ENCODE peak calls at places on chromosome 12, in five cellular contexts. U is kidney epithelial cell, Z is lower lobe of right lung, Q is mesothelial cell of epicardium, H is fibroblast of villous mesenchyme. O is an unnamed sample.

GRCh38 chr12:42981379-42981778 is 391.8 kb upstream of the PRICKLE1 start:
- DNase-seq in U (no peak), Q (no peak), Z (no peak), H (peak; percentile 58), O (no peak)

GRCh38 chr12:55742719-55743130 is at the start of gene GDF11:
- DNase-seq in H (peak; percentile 73), Q (peak; percentile 76), U (no peak), Z (peak; percentile 74), O (peak; percentile 90)

GRCh38 chr12:89632778-89633177 is 75.9 kb downstream of the ATP2B1 start:
- DNase-seq in U (no peak), Z (no peak), Q (no peak), H (no peak), O (no peak)

GRCh38 chr12:42031847-42032564 is 112.7 kb downstream of the GXYLT1 start:
- DNase-seq in Z (no peak), Q (no peak), U (no peak), H (no peak), O (no peak)

GRCh38 chr12:81809829-81810595 is 50.9 kb upstream of the PPFIA2 start:
- DNase-seq in H (peak; percentile 31), Q (no peak), U (no peak), Z (no peak), O (no peak)

GRCh38 chr12:21337959-21338704 is 3.4 kb upstream of the SLCO1A2 start:
- DNase-seq in Q (no peak), Z (no peak), H (no peak), U (no peak), O (no peak)

GRCh38 chr12:85823436-85824179 is 12.6 kb downstream of the RASSF9 start:
- DNase-seq in Q (no peak), H (no peak), Z (no peak), U (peak; percentile 49), O (no peak)

GRCh38 chr12:145369-145960 is 68.5 kb downstream of the SLC6A12 start:
- DNase-seq in Q (no peak), Z (no peak), H (no peak), U (no peak), O (no peak)

GRCh38 chr12:124419292-124420040 is 124.6 kb downstream of the RFLNA start:
- DNase-seq in Q (no peak), H (peak; percentile 95), U (no peak), Z (no peak), O (no peak)

GRCh38 chr12:124452576-124453391 is 114.6 kb downstream of the NCOR2 start:
- DNase-seq in U (no peak), Z (no peak), H (no peak), Q (no peak), O (no peak)

DNA sequence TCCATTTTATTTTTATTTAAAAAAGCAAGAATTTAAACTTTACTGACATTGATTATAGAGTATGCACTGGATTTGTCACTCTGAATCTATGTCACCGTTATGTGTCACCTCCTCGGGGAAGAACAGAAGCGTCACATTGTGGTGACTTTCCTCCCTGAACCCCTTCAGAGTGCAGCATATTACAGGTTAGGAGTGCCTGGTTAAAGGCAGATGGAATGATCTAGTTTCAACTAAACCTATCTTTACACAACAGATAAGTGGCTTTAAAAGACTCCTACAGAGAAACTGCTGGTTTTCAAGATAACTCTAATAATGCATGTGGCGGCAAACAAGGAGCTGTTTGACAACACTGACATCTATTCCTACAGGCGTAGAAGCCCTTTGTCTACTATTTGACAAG is 58.8 kb upstream of the BICD1 start:
- DNase-seq in H (no peak), Z (no peak), Q (no peak), U (no peak), O (no peak)
- TF ChIP-seq CTCF in H (no peak), Z (no peak), Q (no peak), U (no peak), O (no peak)

GRCh38 chr12:121061831-121062230 is 22.8 kb upstream of the OASL start:
- DNase-seq in H (no peak), U (no peak), Z (no peak), Q (peak; percentile 11), O (no peak)
- TF ChIP-seq CTCF in H (peak; percentile 38), U (peak; percentile 27), Z (no peak), Q (no peak), O (no peak)

GRCh38 chr12:57488397-57489156 is 709 bp downstream of the MARS1 start:
- DNase-seq in U (no peak), H (peak; percentile 30), Z (no peak), Q (no peak), O (no peak)

GRCh38 chr12:57485695-57486094 is 2.2 kb upstream of the MARS1 start:
- DNase-seq in Z (no peak), U (no peak), H (no peak), Q (no peak), O (no peak)

GRCh38 chr12:57487055-57487596 is 742 bp upstream of the MARS1 start:
- DNase-seq in Q (no peak), U (no peak), H (no peak), Z (no peak), O (no peak)

GRCh38 chr12:57489157-57489641 is 1.3 kb downstream of the MARS1 start:
- DNase-seq in Q (no peak), H (no peak), U (no peak), Z (no peak), O (no peak)

DNA sequence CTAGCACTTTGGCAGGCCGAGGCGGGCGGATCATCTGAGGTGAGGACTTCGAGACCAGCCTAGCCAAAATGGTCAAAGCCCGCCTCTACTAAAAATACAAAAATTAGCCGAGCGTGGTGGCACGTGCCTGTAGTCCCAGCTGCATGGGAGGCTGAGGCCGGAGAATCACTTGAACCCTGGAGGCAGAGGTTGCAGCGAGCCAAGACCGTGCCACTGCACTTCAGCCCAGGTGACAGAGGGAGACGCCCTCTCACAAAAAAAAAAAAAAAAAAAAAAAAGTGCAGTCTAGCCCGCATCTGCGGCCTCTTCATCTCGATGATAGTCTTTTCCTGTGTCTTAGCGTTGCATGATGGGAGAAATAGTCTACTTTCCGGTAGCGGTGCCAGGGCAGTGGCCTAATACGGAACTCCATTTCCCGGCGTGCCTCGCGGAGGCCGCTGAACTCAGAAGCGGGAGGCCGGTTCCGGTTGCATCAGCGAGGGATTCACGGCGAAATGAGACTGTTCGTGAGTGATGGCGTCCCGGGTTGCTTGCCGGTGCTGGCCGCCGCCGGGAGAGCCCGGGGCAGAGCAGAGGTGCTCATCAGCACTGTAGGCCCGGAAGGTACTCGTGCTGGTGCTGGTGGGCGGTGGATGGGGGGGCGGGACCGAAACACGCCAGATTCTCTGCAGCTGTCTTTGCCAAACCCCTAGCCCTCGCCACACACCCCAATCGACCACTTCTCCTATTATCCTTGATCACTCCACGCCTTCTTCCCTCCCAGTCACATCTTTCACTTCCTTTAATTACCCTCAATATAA is at the start of gene MARS1:
- DNase-seq in U (peak; percentile 93), Q (peak; percentile 82), Z (peak; percentile 97), H (peak; percentile 97), O (peak; percentile 93)
- TF ChIP-seq CTCF in U (no peak), Q (no peak), Z (no peak), H (no peak), O (no peak)

GRCh38 chr12:115495300-115495699 is 782.2 kb downstream of the MED13L start:
- DNase-seq in U (no peak), Q (no peak), H (no peak), Z (no peak), O (no peak)

GRCh38 chr12:115485967-115486366 is 791.5 kb downstream of the MED13L start:
- DNase-seq in H (peak; percentile 5), U (no peak), Z (no peak), Q (no peak), O (no peak)

GRCh38 chr12:115492553-115492952 is 784.9 kb downstream of the MED13L start:
- DNase-seq in U (no peak), Z (no peak), H (no peak), Q (no peak), O (no peak)

GRCh38 chr12:115489253-115489652 is 788.2 kb downstream of the MED13L start:
- DNase-seq in Q (no peak), Z (no peak), H (no peak), U (no peak), O (no peak)

GRCh38 chr12:115491851-115492250 is 785.6 kb downstream of the MED13L start:
- DNase-seq in Z (no peak), Q (no peak), H (no peak), U (no peak), O (no peak)
- TF ChIP-seq CTCF in Z (no peak), Q (no peak), H (no peak), U (no peak), O (no peak)

DNA sequence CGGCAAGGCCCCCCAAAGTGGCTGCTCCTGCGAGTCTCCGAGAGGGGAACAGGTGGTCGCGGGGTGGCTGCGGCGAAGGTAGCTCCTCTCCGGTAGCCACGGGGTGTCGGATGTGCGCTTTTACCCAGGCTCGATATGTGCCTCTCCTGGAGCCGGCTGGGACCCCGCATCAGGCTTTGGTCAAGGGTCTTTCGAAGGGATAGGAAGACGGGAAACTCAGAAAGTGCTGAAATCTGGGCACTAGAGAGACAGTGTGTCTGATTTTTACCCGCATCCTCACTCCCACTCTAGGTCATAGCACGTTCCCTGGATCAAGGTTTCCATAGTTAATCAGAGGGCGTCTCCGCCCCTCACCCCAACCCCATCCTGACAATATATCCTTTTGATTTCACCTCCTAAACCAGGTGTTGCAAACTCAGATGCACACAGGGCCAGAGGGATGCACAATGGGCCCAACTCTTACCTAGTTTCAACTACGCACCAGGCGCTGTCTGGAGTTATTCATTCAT is 156.9 kb downstream of the PTPN11 start:
- DNase-seq in Z (no peak), H (no peak), U (no peak), Q (no peak), O (no peak)
- TF ChIP-seq CTCF in Z (no peak), H (no peak), U (no peak), Q (no peak), O (no peak)

GRCh38 chr12:12562585-12563245 is at the start of gene DUSP16:
- DNase-seq in Q (peak; percentile 85), Z (peak; percentile 94), U (peak; percentile 88), H (peak; percentile 97), O (peak; percentile 95)
- TF ChIP-seq CTCF in Q (no peak), Z (peak; percentile 19), U (no peak), H (no peak), O (no peak)

DNA sequence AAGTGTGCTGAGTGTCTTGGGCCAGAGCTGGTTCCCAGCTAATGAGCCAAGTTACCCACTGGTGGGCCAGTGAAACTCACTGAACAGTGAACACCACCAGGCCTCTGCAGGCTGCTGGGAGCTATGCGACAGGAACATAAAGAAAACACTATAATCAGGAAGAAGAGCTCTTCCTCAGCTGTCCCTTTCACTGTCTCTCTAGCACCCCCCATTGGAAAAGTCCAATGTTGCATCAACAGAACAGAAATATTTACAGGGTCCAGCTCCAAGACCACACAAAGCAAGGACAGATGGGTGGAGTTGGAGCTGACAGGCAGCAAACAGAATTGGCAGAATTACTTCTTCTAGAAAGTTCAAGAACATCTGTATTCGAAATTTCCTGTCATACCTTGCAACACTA is 903.6 kb upstream of the TMEM132C start:
- DNase-seq in Z (no peak), U (no peak), Q (no peak), H (no peak), O (no peak)
- TF ChIP-seq CTCF in Z (no peak), U (peak; percentile 28), Q (no peak), H (peak; percentile 35), O (no peak)

GRCh38 chr12:108854055-108854452 is 3.3 kb downstream of the SSH1 start:
- DNase-seq in H (peak; percentile 93), Q (no peak), Z (no peak), U (no peak), O (no peak)
- TF ChIP-seq CTCF in H (peak; percentile 60), Q (no peak), Z (peak; percentile 46), U (peak; percentile 41), O (no peak)